ENCODE peak calls at places on chromosomes 1 and 21, in five cellular contexts. O is esophagus squamous epithelium, Q is GM12891, B is ovary, A is stomach. W is an unnamed sample.

GRCh38 chr1:155454096-155454495 is 108.5 kb downstream of the ASH1L start:
- DNase-seq in O (no peak), Q (no peak), B (no peak), A (no peak), W (no peak)

GRCh38 chr1:150567717-150568561 is 11.5 kb downstream of the MCL1 start:
- DNase-seq in O (no peak), Q (no peak), B (peak; percentile 84), A (peak; percentile 93), W (no peak)

GRCh38 chr1:203325004-203325417 is 19.7 kb downstream of the BTG2 start:
- DNase-seq in O (no peak), Q (no peak), B (no peak), A (no peak), W (peak; percentile 94)

GRCh38 chr1:203338335-203339036 is 12.4 kb downstream of the FMOD start:
- DNase-seq in O (no peak), Q (peak; percentile 73), B (peak; percentile 67), A (peak; percentile 72), W (no peak)

GRCh38 chr1:208541225-208541855 is 297.2 kb upstream of the PLXNA2 start:
- DNase-seq in O (no peak), Q (no peak), B (no peak), A (no peak), W (peak; percentile 11)

GRCh38 chr1:163706915-163707314 is 385.2 kb downstream of the NUF2 start:
- DNase-seq in O (no peak), Q (no peak), B (no peak), A (no peak), W (no peak)

GRCh38 chr1:53657256-53657805 is 81.6 kb downstream of the GLIS1 start:
- DNase-seq in O (no peak), Q (no peak), B (no peak), A (no peak), W (no peak)

GRCh38 chr1:29272171-29272907 is 36.0 kb downstream of the PTPRU start:
- DNase-seq in O (no peak), Q (no peak), B (no peak), A (peak; percentile 13), W (no peak)

GRCh38 chr1:33047839-33048305 is 11.2 kb upstream of the AK2 start:
- DNase-seq in O (no peak), Q (no peak), B (no peak), A (no peak), W (no peak)

GRCh38 chr1:156885904-156886355 is 7.6 kb upstream of the PEAR1 start:
- DNase-seq in O (no peak), Q (no peak), B (no peak), A (no peak), W (no peak)

GRCh38 chr1:228004331-228004871 is 2.4 kb upstream of the WNT3A start:
- DNase-seq in O (no peak), Q (no peak), B (no peak), A (peak; percentile 42), W (no peak)

GRCh38 chr1:208841396-208841795 is 597.2 kb upstream of the PLXNA2 start:
- DNase-seq in O (no peak), Q (no peak), B (no peak), A (no peak), W (no peak)

GRCh38 chr1:175978926-175979325 is 228.2 kb downstream of the COP1 start:
- DNase-seq in O (no peak), Q (no peak), B (no peak), A (no peak), W (no peak)

GRCh38 chr21:15063821-15064575 is 802 bp downstream of the NRIP1 start:
- DNase-seq in O (no peak), Q (no peak), B (peak; percentile 59), A (peak; percentile 65), W (no peak)

GRCh38 chr1:54299037-54299436 is 99.1 kb downstream of the MRPL37 start:
- DNase-seq in O (no peak), Q (no peak), B (no peak), A (peak; percentile 80), W (no peak)

GRCh38 chr1:182430263-182431068 is 19.5 kb upstream of the RGSL1 start:
- DNase-seq in O (no peak), Q (no peak), B (no peak), A (no peak), W (peak; percentile 50)

GRCh38 chr1:23456226-23456625 is 27.8 kb downstream of the ASAP3 start:
- DNase-seq in O (no peak), Q (no peak), B (no peak), A (no peak), W (no peak)

GRCh38 chr1:117638759-117639158 is 32.9 kb downstream of the TENT5C start:
- DNase-seq in O (no peak), Q (no peak), B (no peak), A (no peak), W (no peak)

GRCh38 chr1:118589486-118589885 is 398.7 kb downstream of the TBX15 start:
- DNase-seq in O (no peak), Q (no peak), B (no peak), A (no peak), W (no peak)

GRCh38 chr1:6134206-6134605 is 45.9 kb downstream of the CHD5 start:
- DNase-seq in O (no peak), Q (no peak), B (no peak), A (no peak), W (no peak)

GRCh38 chr1:219459321-219460105 is 153.4 kb downstream of the ZC3H11B start:
- DNase-seq in O (no peak), Q (no peak), B (no peak), A (no peak), W (no peak)

GRCh38 chr1:39500862-39501389 is 9.5 kb downstream of the BMP8A start:
- DNase-seq in O (no peak), Q (no peak), B (no peak), A (no peak), W (no peak)

GRCh38 chr21:41068411-41069304 is 99.3 kb upstream of the BACE2 start:
- DNase-seq in O (no peak), Q (peak; percentile 72), B (peak; percentile 66), A (peak; percentile 89), W (no peak)

GRCh38 chr21:15001773-15002647 is 62.8 kb downstream of the NRIP1 start:
- DNase-seq in O (no peak), Q (no peak), B (no peak), A (no peak), W (peak; percentile 7)

GRCh38 chr1:162972768-162973167 is 96.4 kb upstream of the RGS4 start:
- DNase-seq in O (no peak), Q (no peak), B (no peak), A (no peak), W (no peak)

GRCh38 chr1:39898146-39898545 is 3.6 kb downstream of the MYCL start:
- DNase-seq in O (no peak), Q (no peak), B (no peak), A (no peak), W (no peak)

GRCh38 chr1:171142451-171143121 is 42.5 kb upstream of the FMO2 start:
- DNase-seq in O (no peak), Q (no peak), B (peak; percentile 30), A (no peak), W (no peak)

GRCh38 chr1:25563330-25564215 is 20.2 kb downstream of the LDLRAP1 start:
- DNase-seq in O (no peak), Q (no peak), B (no peak), A (no peak), W (no peak)

GRCh38 chr1:150798509-150798908 is 9.6 kb downstream of the CTSK start:
- DNase-seq in O (no peak), Q (no peak), B (no peak), A (no peak), W (no peak)

GRCh38 chr21:37490084-37490483 is 123.5 kb downstream of the DYRK1A start:
- DNase-seq in O (no peak), Q (no peak), B (no peak), A (no peak), W (no peak)

GRCh38 chr21:29318354-29318753 is 19.6 kb downstream of the BACH1 start:
- DNase-seq in O (no peak), Q (no peak), B (no peak), A (no peak), W (no peak)

GRCh38 chr1:154557939-154558609 is 388 bp downstream of the UBE2Q1 start:
- DNase-seq in O (no peak), Q (no peak), B (peak; percentile 68), A (peak; percentile 58), W (no peak)

GRCh38 chr1:6343506-6344405 is 49.8 kb downstream of the ACOT7 start:
- DNase-seq in O (no peak), Q (peak; percentile 78), B (peak; percentile 79), A (peak; percentile 76), W (no peak)

DNA sequence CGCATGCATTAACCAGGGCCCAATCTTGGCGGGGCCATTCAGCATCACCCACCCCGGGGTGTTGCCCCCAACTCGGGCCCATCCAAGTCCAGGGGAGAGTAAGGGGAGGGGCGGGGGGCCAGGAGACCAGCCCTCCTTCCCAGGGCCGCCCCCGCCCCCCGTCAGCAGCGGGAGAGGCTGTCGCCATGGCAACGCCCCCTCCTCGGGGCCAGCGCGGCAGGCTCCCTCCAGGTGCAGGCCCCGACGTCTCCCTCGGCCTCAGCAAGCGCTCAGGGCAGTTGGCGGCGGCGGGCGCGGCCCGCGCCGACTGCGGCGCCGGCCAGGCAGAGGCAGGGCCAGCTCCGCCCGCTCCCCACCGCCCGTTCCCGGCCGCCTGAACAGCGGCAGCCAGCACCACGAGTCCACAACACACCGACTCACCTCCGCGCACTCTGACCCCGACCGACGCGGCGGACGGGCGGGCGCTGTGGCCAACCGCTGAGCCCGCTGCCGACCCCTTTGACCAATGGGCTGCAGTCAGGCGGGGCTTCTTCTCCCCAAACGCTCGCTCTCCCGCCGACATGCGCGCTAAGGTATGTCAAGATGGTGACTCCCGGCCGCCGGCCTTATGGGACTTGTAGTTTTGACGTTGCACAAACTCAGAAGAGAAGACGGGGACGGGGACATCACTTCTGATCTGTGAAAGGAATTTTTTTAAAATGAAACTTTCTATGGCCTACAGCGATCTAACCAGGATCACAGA is at the start of gene ERI3:
- DNase-seq in O (peak; percentile 95), Q (peak; percentile 95), B (peak; percentile 96), A (peak; percentile 98), W (peak; percentile 89)
- TF ChIP-seq POLR2A in O (peak; percentile 66), Q (no peak), B (peak; percentile 60), A (no peak), W (peak; percentile 75)

GRCh38 chr1:21904725-21905520 is 32.2 kb downstream of the HSPG2 start:
- DNase-seq in O (peak; percentile 27), Q (no peak), B (no peak), A (peak; percentile 91), W (no peak)
- TF ChIP-seq POLR2A in O (no peak), Q (no peak), B (no peak), A (no peak), W (no peak)

DNA sequence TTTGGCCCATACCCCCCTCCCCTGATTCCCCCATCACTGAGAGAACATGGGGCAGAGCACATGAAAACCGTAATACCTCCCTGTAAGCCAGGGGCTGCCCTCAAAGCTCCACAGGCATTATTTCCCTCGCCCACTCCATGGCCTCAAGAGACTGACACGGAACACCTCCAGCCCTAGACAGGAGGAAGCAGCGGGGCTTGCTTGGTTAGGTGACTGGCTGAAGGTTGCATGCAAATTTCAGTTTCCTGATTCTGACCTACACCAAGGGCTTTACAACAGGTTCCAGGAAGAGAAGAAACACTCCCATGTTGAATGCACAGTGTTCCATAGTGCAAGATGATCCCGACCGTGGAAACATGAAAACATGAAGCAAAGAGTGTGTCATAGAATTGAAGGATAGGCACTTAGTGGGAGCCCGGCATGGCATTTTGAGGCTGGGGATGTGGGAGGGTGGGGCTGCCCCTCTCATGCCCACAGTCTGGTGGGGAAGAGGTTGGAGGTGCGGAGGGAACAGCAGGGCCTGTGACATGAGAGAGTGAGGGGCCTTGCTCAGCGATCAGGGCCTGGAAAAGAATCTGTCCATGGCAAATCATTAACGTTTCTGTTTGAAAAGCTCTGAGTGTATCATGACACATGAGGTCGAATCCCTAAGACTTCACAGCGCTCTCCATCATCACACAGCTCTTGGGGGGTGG is 33.5 kb downstream of the GPR137B start:
- DNase-seq in O (no peak), Q (no peak), B (no peak), A (no peak), W (no peak)
- TF ChIP-seq POLR2A in O (no peak), Q (no peak), B (no peak), A (no peak), W (no peak)

GRCh38 chr1:3032371-3032862 is 11.2 kb downstream of the ACTRT2 start:
- DNase-seq in O (no peak), Q (no peak), B (no peak), A (no peak), W (no peak)
- TF ChIP-seq POLR2A in O (no peak), Q (no peak), B (no peak), A (no peak), W (no peak)